ENCODE peak calls at places on chromosome 1, in four cellular contexts. One of them, this sample, is unnamed.

GRCh38 chr1:230747139-230747730 is at the start of gene CAPN9:
- DNase-seq in stimulated activated CD8-positive, alpha-beta memory T cell treated with anti-CD3 and anti-CD28 coated beads, Interleukin-15, amount 100 ng/mL, for 4 hours: no peak
- DNase-seq in GF-D8: no peak
- DNase-seq in H4: no peak
- DNase-seq in this sample: no peak

GRCh38 chr1:27522148-27522859 is 32.3 kb upstream of the WASF2 start:
- DNase-seq in stimulated activated CD8-positive, alpha-beta memory T cell treated with anti-CD3 and anti-CD28 coated beads, Interleukin-15, amount 100 ng/mL, for 4 hours: peak
- DNase-seq in H4: no peak
- DNase-seq in GF-D8: no peak
- DNase-seq in this sample: peak

GRCh38 chr1:14300991-14301703 is 297.3 kb upstream of the KAZN start:
- DNase-seq in stimulated activated CD8-positive, alpha-beta memory T cell treated with anti-CD3 and anti-CD28 coated beads, Interleukin-15, amount 100 ng/mL, for 4 hours: no peak
- DNase-seq in GF-D8: no peak
- DNase-seq in H4: no peak
- DNase-seq in this sample: peak

GRCh38 chr1:204997616-204998015 is 45.4 kb upstream of the CNTN2 start:
- DNase-seq in H4: no peak
- DNase-seq in stimulated activated CD8-positive, alpha-beta memory T cell treated with anti-CD3 and anti-CD28 coated beads, Interleukin-15, amount 100 ng/mL, for 4 hours: no peak
- DNase-seq in GF-D8: no peak
- DNase-seq in this sample: no peak

GRCh38 chr1:204318324-204318723 is 41.4 kb downstream of the PLEKHA6 start:
- DNase-seq in stimulated activated CD8-positive, alpha-beta memory T cell treated with anti-CD3 and anti-CD28 coated beads, Interleukin-15, amount 100 ng/mL, for 4 hours: no peak
- DNase-seq in GF-D8: no peak
- DNase-seq in H4: no peak
- DNase-seq in this sample: no peak

GRCh38 chr1:2124446-2125198 is 70.0 kb downstream of the FAAP20 start:
- DNase-seq in H4: no peak
- DNase-seq in stimulated activated CD8-positive, alpha-beta memory T cell treated with anti-CD3 and anti-CD28 coated beads, Interleukin-15, amount 100 ng/mL, for 4 hours: no peak
- DNase-seq in GF-D8: no peak
- DNase-seq in this sample: peak

GRCh38 chr1:207669469-207670111 is 24.7 kb downstream of the CR1L start:
- DNase-seq in H4: no peak
- DNase-seq in GF-D8: no peak
- DNase-seq in stimulated activated CD8-positive, alpha-beta memory T cell treated with anti-CD3 and anti-CD28 coated beads, Interleukin-15, amount 100 ng/mL, for 4 hours: no peak
- DNase-seq in this sample: no peak

GRCh38 chr1:18854331-18855025 is 5.0 kb downstream of the TAS1R2 start:
- DNase-seq in H4: no peak
- DNase-seq in GF-D8: no peak
- DNase-seq in stimulated activated CD8-positive, alpha-beta memory T cell treated with anti-CD3 and anti-CD28 coated beads, Interleukin-15, amount 100 ng/mL, for 4 hours: no peak
- DNase-seq in this sample: no peak

GRCh38 chr1:36397378-36398230 is at the start of gene LSM10:
- DNase-seq in GF-D8: peak
- DNase-seq in H4: peak
- DNase-seq in stimulated activated CD8-positive, alpha-beta memory T cell treated with anti-CD3 and anti-CD28 coated beads, Interleukin-15, amount 100 ng/mL, for 4 hours: peak
- DNase-seq in this sample: peak

GRCh38 chr1:10679521-10680220 is 116.8 kb downstream of the CASZ1 start:
- DNase-seq in GF-D8: no peak
- DNase-seq in stimulated activated CD8-positive, alpha-beta memory T cell treated with anti-CD3 and anti-CD28 coated beads, Interleukin-15, amount 100 ng/mL, for 4 hours: no peak
- DNase-seq in H4: peak
- DNase-seq in this sample: no peak

GRCh38 chr1:33140153-33141149 is 41.4 kb downstream of the TRIM62 start:
- DNase-seq in GF-D8: no peak
- DNase-seq in H4: no peak
- DNase-seq in stimulated activated CD8-positive, alpha-beta memory T cell treated with anti-CD3 and anti-CD28 coated beads, Interleukin-15, amount 100 ng/mL, for 4 hours: no peak
- DNase-seq in this sample: no peak

GRCh38 chr1:7621334-7622219 is 149.5 kb upstream of the VAMP3 start:
- DNase-seq in stimulated activated CD8-positive, alpha-beta memory T cell treated with anti-CD3 and anti-CD28 coated beads, Interleukin-15, amount 100 ng/mL, for 4 hours: no peak
- DNase-seq in H4: no peak
- DNase-seq in GF-D8: no peak
- DNase-seq in this sample: peak

GRCh38 chr1:186985889-186986491 is 157.2 kb downstream of the PLA2G4A start:
- DNase-seq in stimulated activated CD8-positive, alpha-beta memory T cell treated with anti-CD3 and anti-CD28 coated beads, Interleukin-15, amount 100 ng/mL, for 4 hours: no peak
- DNase-seq in H4: peak
- DNase-seq in GF-D8: no peak
- DNase-seq in this sample: no peak

GRCh38 chr1:203173566-203173965 is 2.1 kb downstream of the MYBPH start:
- DNase-seq in GF-D8: no peak
- DNase-seq in stimulated activated CD8-positive, alpha-beta memory T cell treated with anti-CD3 and anti-CD28 coated beads, Interleukin-15, amount 100 ng/mL, for 4 hours: no peak
- DNase-seq in H4: no peak
- DNase-seq in this sample: no peak

GRCh38 chr1:77583483-77583882 is 99.0 kb downstream of the ZZZ3 start:
- DNase-seq in H4: no peak
- DNase-seq in GF-D8: no peak
- DNase-seq in stimulated activated CD8-positive, alpha-beta memory T cell treated with anti-CD3 and anti-CD28 coated beads, Interleukin-15, amount 100 ng/mL, for 4 hours: no peak
- DNase-seq in this sample: no peak

GRCh38 chr1:86541859-86542258 is 5.0 kb upstream of the CLCA4 start:
- DNase-seq in stimulated activated CD8-positive, alpha-beta memory T cell treated with anti-CD3 and anti-CD28 coated beads, Interleukin-15, amount 100 ng/mL, for 4 hours: no peak
- DNase-seq in H4: no peak
- DNase-seq in GF-D8: no peak
- DNase-seq in this sample: no peak

GRCh38 chr1:172308577-172308976 is 111.9 kb upstream of the C1orf105 start:
- DNase-seq in stimulated activated CD8-positive, alpha-beta memory T cell treated with anti-CD3 and anti-CD28 coated beads, Interleukin-15, amount 100 ng/mL, for 4 hours: no peak
- DNase-seq in GF-D8: no peak
- DNase-seq in H4: no peak
- DNase-seq in this sample: no peak

GRCh38 chr1:237890822-237891221 is at the start of gene ZP4:
- DNase-seq in GF-D8: no peak
- DNase-seq in H4: no peak
- DNase-seq in stimulated activated CD8-positive, alpha-beta memory T cell treated with anti-CD3 and anti-CD28 coated beads, Interleukin-15, amount 100 ng/mL, for 4 hours: no peak
- DNase-seq in this sample: no peak

GRCh38 chr1:183881387-183882084 is 76.6 kb downstream of the RGL1 start:
- DNase-seq in H4: peak
- DNase-seq in GF-D8: no peak
- DNase-seq in stimulated activated CD8-positive, alpha-beta memory T cell treated with anti-CD3 and anti-CD28 coated beads, Interleukin-15, amount 100 ng/mL, for 4 hours: no peak
- DNase-seq in this sample: peak

GRCh38 chr1:41504126-41505035 is 19.9 kb upstream of the EDN2 start:
- DNase-seq in H4: no peak
- DNase-seq in stimulated activated CD8-positive, alpha-beta memory T cell treated with anti-CD3 and anti-CD28 coated beads, Interleukin-15, amount 100 ng/mL, for 4 hours: no peak
- DNase-seq in GF-D8: no peak
- DNase-seq in this sample: no peak

GRCh38 chr1:78586572-78586971 is 33.7 kb upstream of the IFI44L start:
- DNase-seq in GF-D8: no peak
- DNase-seq in H4: no peak
- DNase-seq in stimulated activated CD8-positive, alpha-beta memory T cell treated with anti-CD3 and anti-CD28 coated beads, Interleukin-15, amount 100 ng/mL, for 4 hours: no peak
- DNase-seq in this sample: no peak

This sample was measured in lower lobe of right lung.